ENCODE peak calls at places on chromosomes 1 and 21, in seven cellular contexts. X is WERI-Rb-1, M is IMR-90, A is AG04450, G is MM.1S, Y is astrocyte, Z is H1. T is an unnamed sample. For H3K27me3, the result is how much of the 10 kb centered on the place peaks cover.

GRCh38 chr1:98669355-98670296 is 8.1 kb downstream of the SNX7 start:
- DNase-seq in Y (peak), G (no peak), Z (no peak), M (peak), A (no peak), X (no peak), T (no peak)

GRCh38 chr1:77900687-77901293 is 12.4 kb downstream of the NEXN start:
- DNase-seq in A (no peak), X (peak), M (peak), Z (peak), Y (peak), G (peak), T (peak)

GRCh38 chr1:8091691-8092090 is 65.6 kb upstream of the ERRFI1 start:
- DNase-seq in X (no peak), A (no peak), Z (no peak), G (no peak), M (no peak), Y (peak), T (no peak)

GRCh38 chr1:232127190-232127589 is 500.6 kb downstream of the DISC1 start:
- DNase-seq in Y (peak), M (peak), X (no peak), A (peak), Z (no peak), G (no peak), T (no peak)

GRCh38 chr1:55067022-55067781 is 27.9 kb downstream of the PCSK9 start:
- DNase-seq in A (no peak), Y (no peak), M (no peak), X (no peak), G (no peak), Z (no peak), T (no peak)

GRCh38 chr1:9181176-9181906 is 52.4 kb upstream of the GPR157 start:
- DNase-seq in Z (no peak), M (peak), X (peak), A (no peak), G (peak), Y (no peak), T (no peak)

GRCh38 chr1:239757711-239758110 is 334.0 kb upstream of the FMN2 start:
- DNase-seq in Y (peak), G (no peak), M (no peak), X (no peak), Z (no peak), A (no peak), T (no peak)

GRCh38 chr1:199298825-199299224 is 660.0 kb downstream of the PTPRC start:
- DNase-seq in Z (no peak), Y (peak), G (no peak), A (no peak), X (no peak), M (peak), T (no peak)

GRCh38 chr1:17013598-17014320 is 2.0 kb upstream of the ATP13A2 start:
- DNase-seq in M (no peak), X (no peak), G (no peak), Z (no peak), A (no peak), Y (peak), T (no peak)

GRCh38 chr1:45381243-45381642 is 41.0 kb upstream of the MUTYH start:
- DNase-seq in M (no peak), X (no peak), Z (no peak), G (no peak), A (no peak), Y (no peak), T (no peak)

GRCh38 chr1:199660071-199660470 is 367.4 kb upstream of the NR5A2 start:
- DNase-seq in Y (no peak), Z (no peak), A (no peak), X (no peak), G (no peak), M (no peak), T (no peak)

GRCh38 chr1:15989776-15990175 is 13.9 kb upstream of the ZBTB17 start:
- DNase-seq in G (no peak), M (no peak), Y (no peak), X (no peak), Z (no peak), A (no peak), T (no peak)

GRCh38 chr21:38506606-38507331 is 8.5 kb upstream of the ERG start:
- DNase-seq in A (no peak), G (no peak), M (no peak), Y (no peak), Z (no peak), X (no peak), T (no peak)

GRCh38 chr1:236491469-236492136 is 32.2 kb upstream of the LGALS8 start:
- DNase-seq in M (no peak), Y (no peak), Z (no peak), A (no peak), G (no peak), X (no peak), T (no peak)

GRCh38 chr21:45379171-45379900 is 25.6 kb upstream of the COL18A1 start:
- DNase-seq in X (no peak), M (no peak), A (no peak), Z (no peak), Y (no peak), G (no peak), T (no peak)

GRCh38 chr1:5423109-5423508 is 569.1 kb downstream of the NPHP4 start:
- DNase-seq in M (no peak), Y (no peak), X (no peak), G (no peak), Z (no peak), A (no peak), T (no peak)

GRCh38 chr1:112388436-112388835 is 7.6 kb upstream of the CTTNBP2NL start:
- DNase-seq in Z (no peak), X (no peak), Y (peak), M (peak), A (no peak), G (no peak), T (no peak)

GRCh38 chr1:156122519-156123355 is 8.2 kb downstream of the LMNA start:
- DNase-seq in G (no peak), Y (peak), M (peak), A (no peak), Z (no peak), X (peak), T (no peak)

GRCh38 chr1:228318823-228319241 is 87.8 kb downstream of the TRIM11 start:
- DNase-seq in G (no peak), M (no peak), A (no peak), Z (no peak), Y (no peak), X (no peak), T (no peak)

GRCh38 chr1:68010094-68010493 is 40.3 kb downstream of the DIRAS3 start:
- DNase-seq in Z (no peak), X (no peak), G (no peak), A (no peak), Y (peak), M (peak), T (no peak)

GRCh38 chr1:154941332-154941995 is 4.9 kb upstream of the PMVK start:
- DNase-seq in A (no peak), G (no peak), X (peak), Z (no peak), Y (no peak), M (no peak), T (peak)

GRCh38 chr1:150476754-150477153 is 10.5 kb upstream of the TARS2 start:
- DNase-seq in Y (no peak), M (no peak), X (no peak), A (no peak), G (no peak), Z (no peak), T (no peak)

GRCh38 chr1:89545264-89546038 is 20.8 kb downstream of the LRRC8B start:
- DNase-seq in Y (peak), M (peak), A (no peak), G (no peak), X (no peak), Z (no peak), T (no peak)

GRCh38 chr21:28548291-28548690 is 444.4 kb downstream of the LTN1 start:
- DNase-seq in Z (no peak), M (peak), Y (peak), A (no peak), G (no peak), X (no peak), T (no peak)

GRCh38 chr1:96683931-96684330 is 37.7 kb upstream of the PTBP2 start:
- DNase-seq in A (no peak), X (no peak), M (no peak), G (no peak), Y (no peak), Z (no peak), T (no peak)

GRCh38 chr1:185044387-185044786 is 971 bp upstream of the RNF2 start:
- DNase-seq in G (no peak), Z (no peak), Y (no peak), A (no peak), M (no peak), X (no peak), T (no peak)

DNA sequence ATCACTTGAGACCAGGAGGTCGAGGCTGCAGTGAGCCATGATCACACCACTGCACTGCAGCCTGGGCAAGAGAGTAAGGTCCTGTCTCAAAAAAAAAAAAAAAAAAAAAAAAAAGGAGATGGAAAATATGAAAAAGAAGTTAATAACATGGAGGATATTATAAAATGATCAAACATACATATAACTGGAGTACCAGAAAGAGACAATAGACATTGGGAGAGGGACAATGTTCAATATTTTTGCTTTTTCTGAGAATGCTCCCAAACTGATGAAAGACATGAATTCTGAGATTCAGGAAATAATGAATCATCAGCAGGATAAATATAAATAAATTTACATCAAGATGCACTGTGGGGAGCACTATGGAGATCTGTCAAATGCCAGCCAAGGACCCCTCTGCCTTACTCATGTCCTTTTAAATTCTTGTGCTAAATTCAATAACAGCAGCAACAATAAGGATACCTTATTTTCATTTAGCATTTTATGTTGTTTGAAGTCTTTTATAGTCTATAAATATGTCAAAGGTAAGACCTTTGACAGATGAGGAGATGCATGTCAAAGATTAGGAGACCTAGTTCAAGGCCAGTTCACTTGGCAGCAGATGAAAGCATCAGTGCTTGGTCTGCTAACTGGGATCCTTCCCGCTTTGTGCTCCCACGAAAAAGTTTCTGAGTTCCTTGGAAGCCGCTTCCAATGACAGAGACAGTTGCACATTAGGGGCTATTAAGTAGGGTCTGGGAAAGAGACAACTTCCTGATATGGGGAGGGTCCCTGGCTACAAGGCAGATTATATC is 97.7 kb downstream of the TLR5 start:
- DNase-seq in Y (no peak), A (no peak), G (no peak), X (no peak), Z (no peak), M (no peak), T (no peak)
- H3K27me3 ChIP-seq in Y (under half), A (under half), G (under half), X (under half), Z (under half), M (under half), T (under half)

DNA sequence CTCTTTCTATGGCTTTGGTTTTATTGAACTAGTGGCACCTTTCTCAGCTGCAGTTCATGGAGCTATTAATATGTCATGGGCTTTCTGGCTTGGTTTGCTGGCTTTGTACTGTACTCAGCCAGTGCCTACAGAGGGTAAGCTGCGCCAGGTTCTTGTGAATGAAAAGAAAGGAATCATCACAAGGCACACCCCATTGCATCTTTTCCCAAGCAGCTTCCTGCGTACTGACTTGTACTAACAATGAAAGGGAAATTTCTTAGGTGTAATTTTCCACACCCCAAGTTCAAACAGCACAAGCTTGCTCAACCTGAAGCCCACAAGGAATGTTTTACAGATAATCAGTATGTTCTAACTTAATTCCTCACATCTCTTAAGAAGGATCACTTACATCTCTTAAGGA is 78.0 kb upstream of the TNFSF18 start:
- DNase-seq in Y (no peak), A (no peak), X (no peak), G (no peak), Z (no peak), M (no peak), T (no peak)
- H3K27me3 ChIP-seq in Y (under half), A (under half), X (under half), G (under half), Z (under half), M (under half), T (under half)

GRCh38 chr1:36981126-36981525 is 53.2 kb downstream of the GRIK3 start:
- DNase-seq in Y (no peak), M (no peak), A (no peak), X (no peak), G (no peak), Z (no peak), T (no peak)

GRCh38 chr1:36981771-36982622 is 52.3 kb downstream of the GRIK3 start:
- DNase-seq in M (no peak), Y (no peak), A (no peak), Z (no peak), X (peak), G (no peak), T (no peak)

GRCh38 chr1:36984675-36985074 is 49.6 kb downstream of the GRIK3 start:
- DNase-seq in Y (no peak), G (no peak), X (no peak), A (no peak), Z (no peak), M (no peak), T (no peak)

GRCh38 chr1:36984026-36984425 is 50.3 kb downstream of the GRIK3 start:
- DNase-seq in M (no peak), X (no peak), Z (no peak), A (no peak), Y (no peak), G (no peak), T (no peak)

GRCh38 chr1:36982708-36983107 is 51.6 kb downstream of the GRIK3 start:
- DNase-seq in G (no peak), X (no peak), Y (no peak), A (no peak), M (no peak), Z (no peak), T (no peak)
- H3K27me3 ChIP-seq in G (half or more), X (under half), Y (under half), A (under half), M (under half), Z (under half), T (under half)

DNA sequence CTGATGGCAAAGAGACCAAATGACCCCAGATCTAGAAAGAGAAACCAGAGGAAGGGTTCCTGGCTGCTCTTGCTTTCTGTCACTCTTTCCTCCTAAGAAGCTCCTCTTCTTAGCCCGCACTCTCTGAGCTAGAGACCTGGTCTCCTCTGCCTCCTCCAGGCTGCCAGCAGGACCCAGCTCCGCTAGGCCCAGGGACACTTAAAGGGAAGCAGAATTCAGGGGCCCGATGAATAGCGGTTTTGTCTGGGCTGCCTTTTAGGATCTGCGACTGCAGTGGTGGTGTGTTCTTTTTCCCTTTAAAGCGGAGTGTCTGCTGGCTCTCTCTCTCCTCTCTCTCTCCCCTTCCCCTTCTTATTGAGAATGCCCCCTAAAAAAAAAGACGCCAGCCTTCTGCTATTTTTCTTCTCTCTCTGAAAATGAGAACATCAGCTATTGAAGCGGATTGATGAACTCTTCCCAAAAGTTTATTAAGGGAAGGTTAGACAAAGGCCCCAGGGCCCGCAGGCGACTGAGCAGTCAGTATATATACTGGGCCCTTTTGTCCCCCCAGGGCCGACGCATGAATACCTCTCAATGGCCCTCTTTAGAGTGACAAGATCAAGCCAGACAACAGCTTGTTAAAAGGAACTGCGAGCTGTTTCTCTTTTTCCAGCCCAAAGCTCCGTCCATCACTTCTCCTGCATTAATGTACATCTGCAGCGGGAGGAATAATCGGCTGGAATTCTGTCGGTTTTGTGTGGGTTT is 27.0 kb downstream of the PAX7 start:
- DNase-seq in X (no peak), G (no peak), Z (no peak), A (no peak), Y (no peak), M (no peak), T (no peak)
- H3K27me3 ChIP-seq in X (under half), G (half or more), Z (half or more), A (under half), Y (under half), M (under half), T (half or more)

GRCh38 chr1:35575401-35575958 is 2.4 kb downstream of the TFAP2E start:
- DNase-seq in M (no peak), G (no peak), A (no peak), X (no peak), Z (no peak), Y (no peak), T (no peak)
- H3K27me3 ChIP-seq in M (half or more), G (under half), A (half or more), X (under half), Z (half or more), Y (half or more), T (half or more)

DNA sequence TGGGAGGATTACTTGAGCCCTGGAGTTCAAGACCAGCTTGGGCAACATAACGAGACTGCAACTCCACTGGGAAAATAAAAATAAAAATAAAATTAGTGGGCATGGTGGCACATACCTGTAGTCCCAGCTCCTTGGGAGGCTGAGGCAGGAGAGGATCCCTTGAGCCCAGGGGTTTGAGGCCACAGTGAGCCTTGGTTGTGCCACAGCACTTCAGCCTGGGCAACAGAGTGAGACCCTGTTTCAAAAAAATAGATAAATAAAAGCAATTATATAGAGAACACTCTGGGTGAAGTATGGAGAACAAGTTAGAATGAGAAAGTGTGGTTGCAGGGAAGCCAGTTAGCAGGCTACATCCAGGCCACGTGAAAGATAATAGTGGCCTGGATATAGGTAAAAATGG is 25.7 kb downstream of the CXADR start:
- DNase-seq in X (no peak), Y (no peak), M (no peak), Z (no peak), A (no peak), G (no peak), T (no peak)
- H3K27me3 ChIP-seq in X (under half), Y (under half), M (under half), Z (under half), A (under half), G (under half), T (under half)

GRCh38 chr1:37635309-37635902 is 714 bp upstream of the RSPO1 start:
- DNase-seq in A (no peak), X (no peak), M (no peak), G (no peak), Y (no peak), Z (no peak), T (no peak)
- H3K27me3 ChIP-seq in A (half or more), X (under half), M (half or more), G (half or more), Y (half or more), Z (half or more), T (half or more)

GRCh38 chr1:75124510-75124909 is 9.7 kb upstream of the LHX8 start:
- DNase-seq in Z (no peak), A (no peak), X (no peak), M (no peak), G (no peak), Y (no peak), T (no peak)
- H3K27me3 ChIP-seq in Z (under half), A (under half), X (under half), M (under half), G (under half), Y (half or more), T (under half)

T was measured in NT2/D1.